ENCODE peak calls at places on chromosomes 12 and 14, in four cellular contexts. H is astrocyte, Q is kidney epithelial cell, X is colonic mucosa. K is an unnamed sample. For H3K36me3, the result is how much of the 10 kb centered on the place peaks cover.

GRCh38 chr12:16112626-16113560 is 164.6 kb downstream of the SLC15A5 start:
- DNase-seq in H (no peak), Q (no peak), X (no peak), K (no peak)

GRCh38 chr14:77921820-77922219 is 121.9 kb downstream of the ADCK1 start:
- DNase-seq in H (no peak), Q (no peak), X (no peak), K (no peak)

GRCh38 chr14:51540364-51540763 is 111.3 kb upstream of the FRMD6 start:
- DNase-seq in H (no peak), Q (no peak), X (no peak), K (no peak)

GRCh38 chr14:92670177-92670576 is 78.2 kb downstream of the LGMN start:
- DNase-seq in H (peak), Q (no peak), X (no peak), K (no peak)

GRCh38 chr12:111309584-111309983 is 59.3 kb downstream of the PHETA1 start:
- DNase-seq in H (no peak), Q (no peak), X (no peak), K (no peak)

GRCh38 chr14:60509438-60510253 is 700 bp downstream of the SIX6 start:
- DNase-seq in H (no peak), Q (no peak), X (no peak), K (no peak)

GRCh38 chr14:103073367-103073875 is 10.6 kb upstream of the LBHD2 start:
- DNase-seq in H (no peak), Q (peak), X (no peak), K (no peak)

GRCh38 chr12:46124848-46125619 is 134.7 kb upstream of the SCAF11 start:
- DNase-seq in H (peak), Q (peak), X (peak), K (peak)

GRCh38 chr12:12791756-12792346 is 6.4 kb downstream of the APOLD1 start:
- DNase-seq in H (peak), Q (no peak), X (no peak), K (no peak)

GRCh38 chr12:66813137-66813867 is 134.4 kb upstream of the GRIP1 start:
- DNase-seq in H (no peak), Q (peak), X (no peak), K (no peak)

GRCh38 chr12:94942663-94943062 is 60.8 kb downstream of the NDUFA12 start:
- DNase-seq in H (no peak), Q (no peak), X (no peak), K (no peak)

GRCh38 chr12:67572492-67572891 is 76.1 kb upstream of the DYRK2 start:
- DNase-seq in H (no peak), Q (no peak), X (no peak), K (no peak)

GRCh38 chr12:79001404-79001803 is 136.8 kb downstream of the SYT1 start:
- DNase-seq in H (no peak), Q (no peak), X (no peak), K (no peak)

GRCh38 chr12:42564540-42564939 is 25.0 kb downstream of the PRICKLE1 start:
- DNase-seq in H (peak), Q (no peak), X (no peak), K (no peak)

GRCh38 chr12:114848661-114849060 is 164.7 kb upstream of the TBX3 start:
- DNase-seq in H (peak), Q (no peak), X (no peak), K (no peak)

GRCh38 chr14:24206260-24207103 is 986 bp downstream of the TSSK4 start:
- DNase-seq in H (no peak), Q (no peak), X (no peak), K (no peak)

GRCh38 chr14:31025335-31026075 is at the start of gene AP4S1:
- DNase-seq in H (no peak), Q (no peak), X (peak), K (peak)

GRCh38 chr12:50003595-50003994 is 21.7 kb downstream of the RACGAP1 start:
- DNase-seq in H (peak), Q (no peak), X (no peak), K (no peak)

GRCh38 chr14:73176673-73177072 is 40.4 kb downstream of the PSEN1 start:
- DNase-seq in H (no peak), Q (no peak), X (no peak), K (no peak)

GRCh38 chr12:71195338-71195896 is 37.6 kb upstream of the TSPAN8 start:
- DNase-seq in H (no peak), Q (no peak), X (no peak), K (no peak)

GRCh38 chr12:68832504-68832867 is 24.5 kb downstream of the MDM2 start:
- DNase-seq in H (no peak), Q (no peak), X (no peak), K (no peak)

GRCh38 chr12:68831272-68831671 is 23.3 kb downstream of the MDM2 start:
- DNase-seq in H (no peak), Q (no peak), X (no peak), K (peak)

GRCh38 chr12:68828669-68829068 is 20.7 kb downstream of the MDM2 start:
- DNase-seq in H (no peak), Q (no peak), X (no peak), K (no peak)

GRCh38 chr12:68833508-68833907 is 25.5 kb downstream of the MDM2 start:
- DNase-seq in H (no peak), Q (no peak), X (no peak), K (no peak)

DNA sequence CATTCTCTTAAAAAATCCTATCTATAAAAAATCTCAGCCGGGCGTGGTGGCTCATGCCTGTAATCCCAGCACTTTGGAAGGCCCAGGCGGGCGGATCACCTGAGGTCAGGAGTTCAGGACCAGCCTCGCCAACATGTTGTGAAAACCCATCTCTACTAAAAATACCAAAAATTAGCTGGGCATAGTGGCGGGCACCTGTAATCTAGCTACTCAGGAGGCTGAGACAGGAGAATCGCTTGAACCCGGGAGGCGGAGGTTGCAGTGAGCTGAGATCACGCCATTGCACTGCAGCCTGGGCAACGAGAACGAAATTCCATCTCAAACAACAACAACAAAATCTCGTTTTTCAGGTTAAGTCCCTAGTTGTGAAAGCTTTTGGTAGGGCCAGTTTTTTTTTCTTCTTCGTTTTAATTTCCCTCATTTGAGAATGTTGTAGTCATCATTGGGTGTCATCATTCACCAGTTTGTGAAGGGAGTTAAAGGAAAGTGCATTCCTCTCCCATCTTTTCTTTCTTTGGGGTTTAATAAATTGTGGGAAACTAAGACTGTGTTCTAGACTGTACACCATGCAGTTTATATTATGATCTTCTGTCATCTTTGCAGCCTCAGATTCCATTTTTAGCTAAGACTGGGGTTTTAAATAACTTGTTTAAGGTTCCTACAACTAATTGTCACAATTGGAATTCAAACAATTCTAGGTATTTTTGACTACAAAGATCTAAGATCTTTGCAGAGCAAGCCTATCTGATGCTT is 23.9 kb downstream of the MDM2 start:
- DNase-seq in H (no peak), Q (no peak), X (no peak), K (no peak)
- H3K36me3 ChIP-seq in H (half or more), Q (under half), X (under half), K (half or more)

GRCh38 chr12:47813491-47814196 is 6.1 kb downstream of the HDAC7 start:
- DNase-seq in H (no peak), Q (no peak), X (no peak), K (peak)

GRCh38 chr12:47811581-47812484 is 7.9 kb downstream of the HDAC7 start:
- DNase-seq in H (peak), Q (no peak), X (no peak), K (no peak)

GRCh38 chr12:47812797-47813490 is 6.8 kb downstream of the HDAC7 start:
- DNase-seq in H (peak), Q (no peak), X (peak), K (peak)

GRCh38 chr12:47808574-47809380 is 10.9 kb downstream of the HDAC7 start:
- DNase-seq in H (no peak), Q (no peak), X (no peak), K (no peak)

DNA sequence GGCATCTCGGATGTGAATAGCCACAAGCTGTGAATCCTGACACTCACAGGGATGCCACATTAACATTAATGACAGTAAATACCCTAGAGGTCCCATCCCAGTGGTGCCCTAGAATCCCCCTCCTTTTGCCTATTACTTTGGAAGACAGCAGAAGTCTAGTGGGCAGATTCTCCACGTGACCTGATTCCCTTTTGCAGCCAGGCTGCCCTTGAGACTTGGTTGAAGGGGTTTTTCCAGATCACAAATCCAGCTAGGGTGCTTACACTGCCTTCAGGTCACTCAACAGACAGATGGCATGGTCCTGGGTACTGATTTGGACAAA is 8.7 kb downstream of the HDAC7 start:
- DNase-seq in H (no peak), Q (no peak), X (no peak), K (no peak)
- H3K4me3 ChIP-seq in H (no peak), Q (no peak), X (no peak), K (no peak)

GRCh38 chr14:39176263-39177167 is 1.5 kb downstream of the PNN start:
- DNase-seq in H (no peak), Q (no peak), X (no peak), K (no peak)

GRCh38 chr14:39173198-39173597 is 1.9 kb upstream of the PNN start:
- DNase-seq in H (no peak), Q (no peak), X (no peak), K (no peak)

GRCh38 chr14:39174560-39175444 is at the start of gene PNN:
- DNase-seq in H (peak), Q (peak), X (peak), K (peak)

GRCh38 chr14:39177168-39177545 is 2.1 kb downstream of the PNN start:
- DNase-seq in H (no peak), Q (no peak), X (no peak), K (no peak)

GRCh38 chr14:39175445-39176262 is 600 bp downstream of the PNN start:
- DNase-seq in H (peak), Q (no peak), X (peak), K (peak)
- H3K36me3 ChIP-seq in H (under half), Q (under half), X (under half), K (half or more)

DNA sequence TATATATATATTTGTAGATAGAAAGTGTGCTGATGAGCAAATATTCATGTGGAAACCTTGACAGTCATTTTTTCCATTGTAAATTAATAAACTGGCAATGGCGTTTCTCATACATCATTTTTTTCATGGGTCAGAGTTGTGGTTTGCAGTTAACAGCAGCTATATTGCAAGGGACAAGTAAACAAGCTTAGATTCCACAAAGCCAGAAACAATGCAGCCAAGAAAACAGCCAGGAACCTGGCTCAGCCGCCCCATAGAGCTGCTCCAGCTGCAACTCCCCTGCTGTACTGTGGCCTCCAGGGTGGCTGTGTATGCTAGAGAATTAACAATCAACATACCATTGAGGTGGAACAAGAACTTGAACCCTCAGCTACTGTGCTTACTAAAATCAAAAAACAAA is 298.2 kb downstream of the TMEM132D start:
- DNase-seq in H (peak), Q (no peak), X (no peak), K (no peak)
- H3K4me3 ChIP-seq in H (no peak), Q (no peak), X (no peak), K (no peak)

DNA sequence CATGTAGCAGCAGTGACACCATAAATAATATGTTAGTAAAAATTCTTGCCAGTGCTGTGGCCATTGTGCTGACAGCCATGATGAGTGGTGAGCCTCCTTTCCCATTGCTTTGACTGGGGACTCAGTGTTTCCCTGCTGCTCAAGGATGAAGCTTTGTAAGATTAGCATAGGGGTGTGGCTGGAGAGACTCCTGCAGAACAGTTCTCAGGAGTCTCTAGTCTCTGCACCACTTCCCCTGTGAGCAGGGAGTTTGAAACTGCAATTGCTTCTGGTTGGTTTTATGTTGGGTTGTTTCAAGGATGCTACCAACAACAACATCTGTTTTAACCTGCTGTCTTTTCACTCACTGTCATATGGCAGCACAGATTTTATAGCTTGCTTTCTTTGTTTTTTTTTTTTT is 41.4 kb downstream of the ZC3H14 start:
- DNase-seq in H (no peak), Q (no peak), X (no peak), K (no peak)
- H3K36me3 ChIP-seq in H (half or more), Q (under half), X (under half), K (under half)

GRCh38 chr14:74610199-74610865 is 1.7 kb downstream of the LTBP2 start:
- DNase-seq in H (no peak), Q (no peak), X (no peak), K (no peak)
- H3K4me3 ChIP-seq in H (peak), Q (peak), X (no peak), K (no peak)

K was measured in HAP-1.